ENCODE peak calls at places on chromosomes 6 and 20, in four cellular contexts. Y, D, F and U are unnamed samples.

GRCh38 chr6:97630592-97630991 is 347.6 kb upstream of the MMS22L start:
- DNase-seq in D (no peak), F (no peak), Y (no peak), U (peak; percentile 81)

GRCh38 chr6:28673800-28674671 is 148.4 kb downstream of the GPX5 start:
- DNase-seq in F (no peak), D (no peak), Y (no peak), U (peak; percentile 77)

GRCh38 chr20:8803065-8803464 is 265.8 kb upstream of the PLCB4 start:
- DNase-seq in D (no peak), Y (no peak), F (no peak), U (no peak)

GRCh38 chr20:4853004-4853403 is 131.3 kb downstream of the PRND start:
- DNase-seq in Y (no peak), D (no peak), F (no peak), U (no peak)

GRCh38 chr6:42423244-42423643 is 28.5 kb downstream of the TRERF1 start:
- DNase-seq in F (no peak), Y (no peak), D (no peak), U (no peak)

GRCh38 chr6:143516700-143517446 is 5.4 kb upstream of the FUCA2 start:
- DNase-seq in D (no peak), F (no peak), Y (no peak), U (no peak)

GRCh38 chr20:37902504-37903313 is at the start of gene VSTM2L:
- DNase-seq in F (no peak), D (no peak), Y (no peak), U (peak; percentile 74)

GRCh38 chr20:61799394-61799923 is 266.2 kb downstream of the TAF4 start:
- DNase-seq in F (no peak), D (no peak), Y (no peak), U (no peak)

GRCh38 chr6:158907931-158908330 is 88.8 kb upstream of the EZR start:
- DNase-seq in D (no peak), F (no peak), Y (no peak), U (peak; percentile 58)

GRCh38 chr6:31441368-31442267 is 38.2 kb downstream of the MICA start:
- DNase-seq in D (peak; percentile 39), F (peak; percentile 75), Y (peak; percentile 84), U (peak; percentile 51)

GRCh38 chr6:33949877-33950831 is 146.4 kb upstream of the MLN start:
- DNase-seq in F (peak; percentile 45), Y (no peak), D (no peak), U (peak; percentile 64)

GRCh38 chr6:105537981-105538578 is 135.2 kb upstream of the PREP start:
- DNase-seq in D (no peak), F (no peak), Y (no peak), U (peak; percentile 42)

GRCh38 chr6:19851273-19852089 is 14.3 kb downstream of the ID4 start:
- DNase-seq in F (no peak), D (peak; percentile 24), Y (peak; percentile 51), U (peak; percentile 73)

GRCh38 chr20:36893801-36894200 is 17.9 kb downstream of the TLDC2 start:
- DNase-seq in Y (no peak), F (no peak), D (no peak), U (no peak)

GRCh38 chr6:125174626-125175025 is 21.1 kb downstream of the TPD52L1 start:
- DNase-seq in F (no peak), Y (no peak), D (no peak), U (no peak)

GRCh38 chr6:151292974-151293373 is 53.2 kb downstream of the AKAP12 start:
- DNase-seq in D (no peak), Y (no peak), F (no peak), U (no peak)

GRCh38 chr6:150269857-150270223 is 99.0 kb upstream of the IYD start:
- DNase-seq in Y (no peak), D (no peak), F (no peak), U (peak; percentile 100)

GRCh38 chr6:119481981-119482380 is 132.4 kb upstream of the MAN1A1 start:
- DNase-seq in Y (no peak), D (no peak), F (no peak), U (no peak)

GRCh38 chr20:48799315-48800105 is 28.3 kb downstream of the PREX1 start:
- DNase-seq in D (no peak), F (no peak), Y (no peak), U (no peak)

GRCh38 chr20:63027425-63028389 is 20.9 kb upstream of the BHLHE23 start:
- DNase-seq in F (no peak), D (no peak), Y (no peak), U (no peak)

GRCh38 chr6:24864345-24864744 is 65.6 kb upstream of the ARMH2 start:
- DNase-seq in Y (no peak), F (no peak), D (no peak), U (no peak)

GRCh38 chr6:102417368-102417767 is 1023.9 kb downstream of the GRIK2 start:
- DNase-seq in Y (no peak), F (no peak), D (no peak), U (no peak)

GRCh38 chr6:35833534-35833933 is 28.4 kb downstream of the LHFPL5 start:
- DNase-seq in D (no peak), Y (no peak), F (no peak), U (peak; percentile 39)

GRCh38 chr6:107849325-107849724 is 25.2 kb upstream of the SCML4 start:
- DNase-seq in F (no peak), Y (no peak), D (no peak), U (no peak)

GRCh38 chr6:95865857-95866256 is 149.9 kb upstream of the FUT9 start:
- DNase-seq in F (no peak), Y (no peak), D (no peak), U (peak; percentile 4)

GRCh38 chr6:95867205-95867604 is 148.6 kb upstream of the FUT9 start:
- DNase-seq in D (no peak), F (no peak), Y (no peak), U (no peak)

DNA sequence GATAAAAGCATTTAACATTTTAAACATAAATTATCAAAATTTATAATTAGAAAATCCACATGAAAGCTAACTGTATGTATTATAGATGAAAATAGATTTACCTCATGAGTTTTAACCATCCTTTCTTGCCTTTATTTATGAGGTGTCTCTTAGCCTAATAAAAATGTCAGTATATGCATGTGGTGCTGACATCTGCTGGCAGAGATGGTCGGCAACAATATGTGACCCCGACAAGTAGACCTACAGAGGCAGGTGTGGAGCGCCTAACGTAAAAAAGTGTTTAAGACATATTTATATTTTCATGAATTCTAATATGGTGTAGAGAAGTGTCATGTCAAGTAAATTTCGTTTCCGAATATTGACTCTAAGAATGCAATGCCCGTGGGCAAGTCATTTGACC is 149.0 kb upstream of the FUT9 start:
- DNase-seq in F (no peak), D (no peak), Y (no peak), U (peak; percentile 38)
- TF ChIP-seq CTCF in F (no peak), D (peak; percentile 66), Y (no peak), U (peak; percentile 53)

GRCh38 chr6:2240961-2241360 is 4.4 kb downstream of the GMDS start:
- DNase-seq in Y (no peak), D (no peak), F (no peak), U (no peak)
- H3K4me3 ChIP-seq in Y (no peak overlapping the region), D (no peak overlapping the region), F (no peak overlapping the region), U (no peak overlapping the region)

GRCh38 chr20:47021850-47022249 is 127.2 kb downstream of the EYA2 start:
- DNase-seq in F (no peak), D (no peak), Y (no peak), U (no peak)

GRCh38 chr20:47018381-47018780 is 123.7 kb downstream of the EYA2 start:
- DNase-seq in D (no peak), Y (no peak), F (no peak), U (no peak)

GRCh38 chr20:47016068-47016664 is 121.5 kb downstream of the EYA2 start:
- DNase-seq in D (no peak), F (no peak), Y (no peak), U (no peak)

GRCh38 chr20:47019106-47019824 is 124.6 kb downstream of the EYA2 start:
- DNase-seq in Y (peak; percentile 74), F (no peak), D (no peak), U (no peak)

DNA sequence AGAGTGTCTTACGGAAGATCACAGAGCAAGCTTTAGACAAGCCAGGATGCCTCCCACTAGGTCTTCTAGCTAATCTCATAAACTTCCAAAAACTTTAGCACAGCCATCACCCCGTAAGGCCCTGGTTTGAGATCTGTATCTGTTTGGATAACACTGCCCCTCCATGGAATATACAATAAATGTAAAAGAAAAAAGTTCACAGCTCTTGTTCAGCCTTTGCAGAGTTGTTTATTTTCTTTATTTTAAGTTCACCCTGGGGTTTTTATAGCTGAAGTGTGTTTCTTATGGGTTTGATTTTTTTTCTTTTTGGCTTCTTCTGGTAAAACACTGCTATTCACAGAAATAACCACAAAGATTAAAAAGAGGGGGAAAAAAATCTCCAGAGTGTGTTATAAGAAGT is 125.6 kb downstream of the EYA2 start:
- DNase-seq in Y (no peak), D (no peak), F (no peak), U (no peak)
- TF ChIP-seq CTCF in Y (no peak), D (no peak), F (no peak), U (no peak)

GRCh38 chr20:38926934-38927616 is 858 bp downstream of the FAM83D start:
- DNase-seq in D (no peak), Y (no peak), F (no peak), U (no peak)

GRCh38 chr20:38926142-38926933 is at the start of gene FAM83D:
- DNase-seq in D (peak; percentile 92), F (peak; percentile 85), Y (peak; percentile 83), U (peak; percentile 99)

GRCh38 chr20:38930242-38930569 is 4.0 kb downstream of the FAM83D start:
- DNase-seq in D (no peak), Y (no peak), F (no peak), U (no peak)

GRCh38 chr20:38924718-38925117 is 1.5 kb upstream of the FAM83D start:
- DNase-seq in D (no peak), F (no peak), Y (no peak), U (no peak)

GRCh38 chr20:38927902-38928578 is 1.8 kb downstream of the FAM83D start:
- DNase-seq in D (no peak), F (no peak), Y (no peak), U (peak; percentile 59)
- H3K4me3 ChIP-seq in D (peak overlapping the region; percentile 85), F (no peak overlapping the region), Y (no peak overlapping the region), U (peak overlapping the region; percentile 68)

GRCh38 chr6:88919032-88919431 is 44.4 kb downstream of the RNGTT start:
- DNase-seq in F (no peak), D (no peak), Y (no peak), U (peak; percentile 1)
- TF ChIP-seq CTCF in F (no peak), D (peak; percentile 22), Y (no peak), U (no peak)

DNA sequence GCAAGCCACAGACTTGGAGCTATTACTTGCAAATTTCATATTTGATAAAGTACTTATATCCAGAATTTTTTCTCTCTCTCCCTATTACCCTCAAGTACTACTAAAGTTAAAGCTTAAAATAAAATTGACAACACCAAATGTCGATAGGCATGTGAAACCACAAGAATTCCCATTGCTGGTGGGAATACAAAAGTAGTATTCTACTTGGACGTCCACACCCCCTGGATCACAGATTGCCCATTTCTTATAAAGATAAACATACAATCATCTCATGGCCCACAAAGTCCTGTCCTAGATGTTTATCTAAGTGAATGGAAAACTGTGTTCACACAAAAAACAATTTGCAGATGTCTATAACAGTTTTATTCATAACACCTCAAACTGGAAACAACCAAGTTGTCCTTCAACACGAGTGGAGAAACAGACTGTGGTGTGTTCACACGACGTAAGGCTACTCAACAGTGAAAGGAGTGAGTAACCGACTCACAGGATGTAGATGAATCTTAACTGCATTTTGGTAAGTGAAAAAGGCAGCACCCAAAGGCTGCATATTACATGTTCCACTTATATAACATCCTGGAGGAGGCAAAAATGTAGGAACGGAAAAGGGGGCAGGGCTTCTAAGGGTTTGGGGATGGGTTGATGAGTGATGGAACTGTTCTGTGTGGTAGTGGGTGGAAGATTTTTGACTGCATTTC is 297.4 kb downstream of the THBS2 start:
- DNase-seq in Y (no peak), F (no peak), D (no peak), U (peak; percentile 2)
- H3K4me3 ChIP-seq in Y (no peak overlapping the region), F (no peak overlapping the region), D (no peak overlapping the region), U (no peak overlapping the region)